ENCODE peak calls at places on chromosomes 13 and 19, in seven cellular contexts. Y, I, K, H, X, J and A are unnamed samples.

GRCh38 chr19:54448037-54448773 is 794 bp upstream of the LENG8 start:
- DNase-seq in J (peak), K (no peak), Y (peak), I (peak), H (peak), X (peak), A (no peak)

GRCh38 chr13:94233401-94233800 is 246.1 kb downstream of the DCT start:
- DNase-seq in X (no peak), K (no peak), I (peak), H (no peak), J (peak), Y (peak), A (no peak)

GRCh38 chr19:45154064-45154827 is 6.5 kb downstream of the NKPD1 start:
- DNase-seq in J (no peak), K (no peak), Y (peak), X (no peak), I (peak), H (peak), A (no peak)

GRCh38 chr13:73273737-73274136 is 214.9 kb downstream of the KLF5 start:
- DNase-seq in X (no peak), J (no peak), Y (no peak), H (no peak), I (no peak), K (no peak), A (no peak)

GRCh38 chr19:29328586-29328985 is 115.6 kb upstream of the UQCRFS1 start:
- DNase-seq in Y (no peak), X (no peak), I (no peak), K (no peak), H (no peak), J (no peak), A (no peak)

GRCh38 chr13:36158606-36159005 is 27.4 kb upstream of the DCLK1 start:
- DNase-seq in I (peak), J (no peak), Y (no peak), K (no peak), X (no peak), H (no peak), A (no peak)

GRCh38 chr13:23289917-23290357 is 109.2 kb downstream of the SGCG start:
- DNase-seq in X (no peak), H (no peak), K (no peak), Y (peak), J (no peak), I (peak), A (no peak)

GRCh38 chr13:77465595-77466195 is 69.8 kb upstream of the SCEL start:
- DNase-seq in Y (no peak), J (no peak), X (no peak), K (no peak), H (no peak), I (no peak), A (no peak)

GRCh38 chr13:80979035-80979641 is 638.2 kb upstream of the SPRY2 start:
- DNase-seq in Y (peak), H (peak), J (peak), I (peak), K (no peak), X (no peak), A (no peak)

GRCh38 chr19:4302238-4302630 is at the start of gene TMIGD2:
- DNase-seq in I (no peak), K (no peak), X (no peak), H (no peak), Y (no peak), J (no peak), A (no peak)

GRCh38 chr13:36173923-36174322 is 40.4 kb downstream of the SOHLH2 start:
- DNase-seq in Y (no peak), H (no peak), X (no peak), I (no peak), K (no peak), J (no peak), A (no peak)

GRCh38 chr19:524062-524674 is 7.4 kb upstream of the CDC34 start:
- DNase-seq in Y (no peak), J (no peak), X (peak), H (no peak), K (no peak), I (peak), A (no peak)

GRCh38 chr19:43674630-43674982 is 4.6 kb upstream of the PLAUR start:
- DNase-seq in Y (peak), X (no peak), K (no peak), H (no peak), J (no peak), I (peak), A (no peak)

GRCh38 chr19:29521291-29522075 is 4.3 kb upstream of the VSTM2B start:
- DNase-seq in X (peak), K (no peak), H (no peak), Y (no peak), I (no peak), J (no peak), A (no peak)

GRCh38 chr13:79407349-79407979 is 1.4 kb upstream of the RBM26 start:
- DNase-seq in Y (no peak), K (no peak), J (no peak), X (no peak), I (no peak), H (no peak), A (no peak)

GRCh38 chr13:68713394-68713793 is 1394.2 kb upstream of the ATXN8OS start:
- DNase-seq in Y (no peak), I (no peak), J (no peak), H (peak), K (no peak), X (no peak), A (no peak)

GRCh38 chr19:4360641-4361151 is 17.3 kb downstream of the MPND start:
- DNase-seq in Y (peak), H (peak), J (no peak), K (no peak), X (no peak), I (no peak), A (no peak)

GRCh38 chr19:3443840-3444694 is 36.3 kb downstream of the SMIM24 start:
- DNase-seq in Y (peak), K (no peak), H (peak), X (no peak), I (no peak), J (no peak), A (no peak)

GRCh38 chr19:31350033-31350692 is 927 bp upstream of the TSHZ3 start:
- DNase-seq in I (peak), J (no peak), H (no peak), X (no peak), K (no peak), Y (no peak), A (no peak)